ENCODE peak calls at places on chromosomes 13 and 19, in nine cellular contexts. B is HepG2, Z is GM12878, V is sigmoid colon, W is stomach, P is upper lobe of left lung, U is suprapubic skin, H is transverse colon, G is H1. Y is an unnamed sample.

GRCh38 chr19:3360494-3361383 is 5.6 kb upstream of the NFIC start:
- DNase-seq in V (peak), W (peak), Z (no peak), P (peak), G (no peak), U (peak), B (no peak), H (peak), Y (no peak)

GRCh38 chr19:18364826-18365528 is 21.0 kb upstream of the GDF15 start:
- DNase-seq in H (peak), B (peak), U (no peak), Z (no peak), W (peak), G (no peak), V (peak), P (peak), Y (no peak)

GRCh38 chr13:25881946-25882574 is 169.8 kb downstream of the SHISA2 start:
- DNase-seq in Z (no peak), P (no peak), G (no peak), B (no peak), W (no peak), V (no peak), U (no peak), H (no peak), Y (no peak)

GRCh38 chr19:45601524-45602522 is at the start of gene GPR4:
- DNase-seq in W (no peak), H (no peak), G (no peak), U (no peak), V (no peak), Z (no peak), B (no peak), P (no peak), Y (no peak)

GRCh38 chr13:43991773-43992201 is 112.1 kb downstream of the LACC1 start:
- DNase-seq in B (no peak), W (no peak), P (no peak), G (no peak), U (no peak), V (no peak), H (no peak), Z (no peak), Y (no peak)

GRCh38 chr19:54418030-54418929 is 3.0 kb downstream of the TTYH1 start:
- DNase-seq in G (no peak), W (no peak), B (peak), P (no peak), U (no peak), H (no peak), V (no peak), Z (no peak), Y (no peak)

GRCh38 chr19:31132753-31133110 is 216.5 kb downstream of the TSHZ3 start:
- DNase-seq in G (no peak), P (no peak), B (no peak), H (no peak), U (no peak), V (no peak), Z (no peak), W (no peak), Y (no peak)

GRCh38 chr13:29939158-29939557 is 88.7 kb upstream of the UBL3 start:
- DNase-seq in B (no peak), G (no peak), V (no peak), W (no peak), P (no peak), U (no peak), H (no peak), Z (no peak), Y (no peak)

GRCh38 chr19:3796358-3796757 is 10.2 kb upstream of the MATK start:
- DNase-seq in G (no peak), P (no peak), B (no peak), W (no peak), U (no peak), Z (no peak), H (no peak), V (no peak), Y (no peak)

GRCh38 chr13:42650470-42650869 is 76.5 kb downstream of the TNFSF11 start:
- DNase-seq in U (no peak), W (no peak), Z (no peak), B (no peak), H (no peak), P (no peak), V (no peak), G (no peak), Y (peak)

GRCh38 chr13:42239644-42240043 is 32.3 kb upstream of the AKAP11 start:
- DNase-seq in B (no peak), V (no peak), H (no peak), P (no peak), W (no peak), U (no peak), G (no peak), Z (no peak), Y (no peak)

GRCh38 chr13:31007392-31007791 is 74.9 kb downstream of the TEX26 start:
- DNase-seq in V (no peak), Z (no peak), G (no peak), P (no peak), H (no peak), W (no peak), B (no peak), U (no peak), Y (no peak)

GRCh38 chr13:107743523-107743922 is 471.8 kb downstream of the LIG4 start:
- DNase-seq in P (no peak), H (no peak), W (no peak), Z (no peak), B (no peak), V (no peak), G (no peak), U (no peak), Y (no peak)

GRCh38 chr13:53254495-53254894 is 225.9 kb downstream of the OLFM4 start:
- DNase-seq in Z (no peak), W (no peak), V (no peak), H (no peak), U (no peak), B (no peak), G (no peak), P (no peak), Y (no peak)

GRCh38 chr19:39444598-39445257 is 654 bp upstream of the SUPT5H start:
- DNase-seq in B (no peak), U (no peak), P (no peak), Z (no peak), G (no peak), W (no peak), H (no peak), V (no peak), Y (no peak)

GRCh38 chr19:4969292-4969771 is 419 bp downstream of the KDM4B start:
- DNase-seq in H (no peak), Z (no peak), G (no peak), V (no peak), W (no peak), B (no peak), P (no peak), U (no peak), Y (no peak)

GRCh38 chr13:101626925-101627555 is 174.6 kb downstream of the ITGBL1 start:
- DNase-seq in Z (peak), P (no peak), V (no peak), U (no peak), H (no peak), G (no peak), B (no peak), W (no peak), Y (no peak)

GRCh38 chr13:63873936-63874335 is 2458.3 kb upstream of the PCDH20 start:
- DNase-seq in B (no peak), Z (no peak), V (no peak), G (no peak), W (no peak), H (no peak), P (no peak), U (no peak), Y (no peak)

GRCh38 chr19:1774999-1775772 is 21.9 kb downstream of the ONECUT3 start:
- DNase-seq in W (no peak), Z (no peak), V (no peak), P (no peak), U (no peak), G (peak), H (no peak), B (no peak), Y (no peak)

GRCh38 chr19:5837768-5838364 is 1.6 kb downstream of the FUT6 start:
- DNase-seq in U (no peak), H (no peak), V (no peak), G (no peak), Z (no peak), B (no peak), P (no peak), W (no peak), Y (no peak)

GRCh38 chr13:41774605-41775218 is 186.2 kb downstream of the VWA8 start:
- DNase-seq in H (no peak), B (no peak), V (no peak), Z (no peak), U (no peak), W (no peak), G (no peak), P (no peak), Y (no peak)

GRCh38 chr19:13082192-13083007 is 20.3 kb downstream of the LYL1 start:
- DNase-seq in B (peak), P (no peak), Z (no peak), V (no peak), U (no peak), W (no peak), H (no peak), G (no peak), Y (no peak)

GRCh38 chr19:37979547-37980082 is 72.6 kb downstream of the SIPA1L3 start:
- DNase-seq in U (no peak), P (peak), H (peak), Z (peak), G (no peak), B (peak), V (no peak), W (peak), Y (no peak)
- TF ChIP-seq POLR2A in U (no peak), P (no peak), H (no peak), Z (peak), G (no peak), B (no peak), V (no peak), W (no peak), Y (no peak)

GRCh38 chr13:110638814-110639806 is 23.8 kb downstream of the NAXD start:
- DNase-seq in B (no peak), Z (no peak), W (peak), P (no peak), V (no peak), G (no peak), U (no peak), H (no peak), Y (no peak)
- TF ChIP-seq POLR2AphosphoS5 in B (no peak), Z (peak), W (no peak), P (no peak), V (peak), G (peak), U (no peak), H (no peak), Y (no peak)

GRCh38 chr13:99356216-99357089 is 49.3 kb upstream of the GPR183 start:
- DNase-seq in V (no peak), U (no peak), W (no peak), Z (peak), P (no peak), G (no peak), H (peak), B (no peak), Y (peak)
- TF ChIP-seq EP300 in V (no peak), U (no peak), W (no peak), Z (peak), P (no peak), G (no peak), H (no peak), B (no peak), Y (no peak)

GRCh38 chr19:15381864-15382263 is 2.3 kb upstream of the AKAP8 start:
- DNase-seq in Z (no peak), V (no peak), B (no peak), U (no peak), G (no peak), W (no peak), P (no peak), H (no peak), Y (no peak)

GRCh38 chr19:15381429-15381828 is 1.8 kb upstream of the AKAP8 start:
- DNase-seq in B (no peak), V (no peak), P (no peak), H (no peak), G (no peak), U (no peak), W (no peak), Z (no peak), Y (no peak)

GRCh38 chr19:15379083-15379995 is at the start of gene AKAP8:
- DNase-seq in B (peak), Z (peak), U (peak), P (peak), V (peak), G (peak), H (peak), W (peak), Y (peak)

GRCh38 chr19:15378529-15379082 is 981 bp downstream of the AKAP8 start:
- DNase-seq in H (peak), U (peak), G (no peak), Z (no peak), V (peak), P (peak), B (peak), W (peak), Y (no peak)

DNA sequence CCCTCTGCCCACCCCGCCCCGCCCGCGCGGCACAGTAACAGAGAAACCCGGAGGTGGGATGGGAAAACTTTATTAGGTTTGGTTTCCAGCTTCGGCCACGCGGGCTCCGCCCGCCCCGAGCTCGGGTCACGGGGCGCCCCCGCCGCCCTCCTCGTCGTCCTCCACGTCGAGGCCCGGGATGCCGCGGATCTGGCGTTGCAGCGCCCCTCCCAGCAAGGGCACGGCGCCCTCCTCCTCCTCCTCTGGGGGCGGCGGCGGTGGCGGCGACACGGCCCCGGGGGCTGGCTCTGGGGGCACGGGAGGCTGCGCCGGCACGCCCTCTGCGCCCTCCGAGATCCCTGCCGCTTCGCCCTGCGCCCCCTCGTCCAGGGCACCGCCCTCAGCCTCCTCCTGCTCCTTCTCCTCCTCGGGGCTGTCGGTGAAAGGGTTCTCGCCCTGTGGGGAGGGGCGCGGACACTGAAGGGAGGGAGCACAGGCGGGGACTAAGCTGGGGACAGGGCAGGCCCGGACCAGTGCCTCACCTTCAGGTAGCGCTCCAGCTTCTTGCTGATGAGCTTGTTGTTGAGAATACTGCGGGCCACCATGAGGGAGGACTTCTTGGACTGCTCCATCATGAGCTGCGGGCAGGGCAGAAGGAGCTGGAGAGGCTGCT is 535 bp upstream of the AKAP8 start:
- DNase-seq in W (peak), B (peak), Z (no peak), U (no peak), V (peak), G (peak), P (peak), H (peak), Y (no peak)
- TF ChIP-seq POLR2A in W (no peak), B (no peak), Z (no peak), U (no peak), V (no peak), G (no peak), P (no peak), H (peak), Y (no peak)